ENCODE peak calls at places on chromosomes 6 and 20, in eight cellular contexts. I is neural progenitor cell, H is ovary, S is heart left ventricle, Z is testis, A is esophagus squamous epithelium, U is osteoblast, K is fibroblast of mammary gland. G is an unnamed sample.

GRCh38 chr6:129264480-129265045 is 381.6 kb downstream of the LAMA2 start:
- DNase-seq in I (no peak), H (no peak), S (no peak), Z (no peak), A (no peak), U (no peak), K (no peak), G (no peak)

GRCh38 chr6:109762769-109763450 is 71.8 kb downstream of the FIG4 start:
- DNase-seq in I (no peak), H (no peak), S (no peak), Z (no peak), A (no peak), U (no peak), K (no peak), G (no peak)

GRCh38 chr6:99943846-99944245 is 50.2 kb downstream of the MCHR2 start:
- DNase-seq in I (peak), H (no peak), S (no peak), Z (no peak), A (no peak), U (no peak), K (no peak), G (no peak)

GRCh38 chr6:38776515-38776914 is 61.4 kb downstream of the DNAH8 start:
- DNase-seq in I (no peak), H (no peak), S (no peak), Z (no peak), A (no peak), U (peak), K (peak), G (peak)

GRCh38 chr20:17863209-17863576 is 105.4 kb downstream of the SNX5 start:
- DNase-seq in I (no peak), H (no peak), S (no peak), Z (no peak), A (no peak), U (no peak), K (no peak), G (no peak)

GRCh38 chr6:167429353-167429752 is 104.5 kb downstream of the TTLL2 start:
- DNase-seq in I (no peak), H (no peak), S (no peak), Z (no peak), A (no peak), U (no peak), K (no peak), G (no peak)

GRCh38 chr6:147345902-147346301 is 141.7 kb downstream of the STXBP5 start:
- DNase-seq in I (no peak), H (no peak), S (no peak), Z (no peak), A (no peak), U (no peak), K (no peak), G (no peak)

GRCh38 chr20:31666258-31667042 is 28.7 kb downstream of the COX4I2 start:
- DNase-seq in I (peak), H (no peak), S (peak), Z (peak), A (no peak), U (no peak), K (peak), G (no peak)

GRCh38 chr6:31042801-31043200 is 32.5 kb downstream of the MUC22 start:
- DNase-seq in I (peak), H (no peak), S (peak), Z (peak), A (no peak), U (peak), K (peak), G (peak)

GRCh38 chr6:127300411-127300810 is 33.7 kb downstream of the RNF146 start:
- DNase-seq in I (peak), H (no peak), S (no peak), Z (no peak), A (no peak), U (peak), K (peak), G (peak)

GRCh38 chr6:119261944-119262284 is 87.6 kb downstream of the MAN1A1 start:
- DNase-seq in I (no peak), H (no peak), S (no peak), Z (no peak), A (no peak), U (no peak), K (no peak), G (no peak)

GRCh38 chr20:12970372-12970821 is 38.4 kb upstream of the SPTLC3 start:
- DNase-seq in I (peak), H (no peak), S (no peak), Z (peak), A (no peak), U (peak), K (peak), G (peak)

GRCh38 chr20:45893831-45894230 is 2.7 kb downstream of the CTSA start:
- DNase-seq in I (no peak), H (no peak), S (no peak), Z (no peak), A (no peak), U (peak), K (no peak), G (no peak)
- TF ChIP-seq CTCF in I (no peak), H (no peak), S (no peak), Z (no peak), A (no peak), U (no peak), K (no peak), G (no peak)

DNA sequence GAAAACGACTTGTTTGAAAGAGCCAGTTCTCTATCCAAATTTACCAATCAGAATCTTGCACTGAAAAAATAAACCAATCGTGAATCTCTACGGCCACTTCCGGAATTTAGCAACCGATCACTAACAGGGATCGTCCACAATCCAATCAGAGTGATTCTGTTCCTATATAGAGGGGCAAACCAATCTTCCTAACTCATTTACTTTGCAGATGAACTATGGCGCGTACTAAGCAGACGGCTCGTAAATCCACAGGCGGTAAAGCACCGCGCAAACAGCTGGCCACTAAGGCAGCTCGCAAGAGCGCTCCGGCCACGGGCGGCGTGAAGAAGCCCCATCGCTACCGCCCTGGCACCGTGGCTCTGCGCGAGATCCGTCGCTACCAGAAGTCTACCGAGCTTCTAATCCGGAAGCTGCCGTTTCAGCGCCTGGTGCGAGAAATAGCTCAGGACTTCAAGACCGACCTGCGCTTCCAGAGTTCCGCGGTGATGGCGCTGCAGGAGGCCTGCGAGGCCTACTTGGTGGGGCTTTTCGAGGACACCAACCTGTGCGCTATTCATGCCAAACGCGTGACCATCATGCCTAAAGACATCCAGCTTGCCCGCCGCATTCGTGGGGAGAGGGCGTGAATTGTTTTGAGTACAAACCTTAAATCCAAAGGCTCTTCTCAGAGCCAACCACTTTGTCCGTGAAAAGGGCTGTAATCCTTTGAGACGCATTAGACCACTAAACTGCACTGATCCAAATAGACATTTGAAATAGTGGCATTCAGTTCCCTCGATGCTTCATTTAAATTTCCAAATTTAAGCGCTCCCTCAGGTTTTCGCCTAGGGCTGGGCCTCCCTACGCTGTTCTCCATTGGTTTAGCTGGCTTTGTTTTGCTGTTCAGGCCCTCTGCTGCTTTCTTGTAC is 138.0 kb downstream of the HFE start:
- DNase-seq in I (peak), H (peak), S (no peak), Z (no peak), A (no peak), U (peak), K (peak), G (peak)
- H3K4me3 ChIP-seq in I (peak), H (peak), S (peak), Z (peak), A (peak), U (peak), K (peak), G (peak)

GRCh38 chr20:10647471-10647870 is 26.3 kb downstream of the JAG1 start:
- DNase-seq in I (peak), H (no peak), S (no peak), Z (no peak), A (no peak), U (no peak), K (peak), G (peak)
- TF ChIP-seq CTCF in I (peak), H (no peak), S (no peak), Z (no peak), A (no peak), U (peak), K (peak), G (no peak)

GRCh38 chr6:148508401-148509151 is 165.9 kb downstream of the SASH1 start:
- DNase-seq in I (peak), H (no peak), S (no peak), Z (no peak), A (no peak), U (no peak), K (peak), G (peak)
- H3K4me3 ChIP-seq in I (peak), H (peak), S (peak), Z (peak), A (peak), U (peak), K (peak), G (peak)

GRCh38 chr6:101397199-101397598 is 3.7 kb downstream of the GRIK2 start:
- DNase-seq in I (peak), H (no peak), S (no peak), Z (no peak), A (no peak), U (no peak), K (peak), G (peak)
- TF ChIP-seq CTCF in I (peak), H (no peak), S (no peak), Z (no peak), A (no peak), U (no peak), K (peak), G (no peak)

DNA sequence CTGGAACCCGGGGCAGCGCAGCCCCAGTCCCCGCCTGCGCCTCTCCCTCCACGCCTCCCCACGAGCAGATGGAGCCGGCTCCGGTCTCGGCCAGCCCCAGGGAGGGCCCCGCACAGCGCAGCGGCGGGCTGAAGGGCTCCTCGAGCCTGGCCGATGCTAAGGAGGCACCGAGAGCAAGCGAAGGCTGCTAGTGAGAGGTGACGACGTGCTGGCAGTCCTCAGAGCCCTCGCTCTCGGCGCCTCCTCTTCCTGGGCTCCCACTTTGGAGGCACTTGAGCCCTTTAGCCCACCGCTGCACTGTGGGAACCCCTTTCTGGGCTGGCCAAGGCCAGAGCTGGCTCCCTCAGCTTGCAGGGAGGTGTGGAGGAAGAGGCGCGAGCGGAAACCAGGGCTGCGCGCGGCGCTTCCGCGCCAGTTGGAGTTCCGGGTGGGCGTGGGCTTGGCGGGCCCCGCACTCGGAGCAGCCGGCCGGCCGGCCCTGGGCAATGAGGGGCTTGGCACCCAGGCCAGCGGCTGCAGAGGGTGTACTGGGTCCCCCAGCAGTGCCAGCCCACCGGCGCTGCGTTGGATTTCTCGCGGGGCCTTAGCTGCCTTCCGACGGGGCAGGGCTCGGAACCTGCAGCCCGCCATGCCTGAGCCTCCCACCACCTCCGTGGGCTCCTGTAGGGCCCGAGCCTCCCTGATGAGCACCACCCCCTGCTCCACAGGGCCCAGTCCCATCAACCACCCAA is 2.5 kb upstream of the TMEM14C start:
- DNase-seq in I (no peak), H (peak), S (peak), Z (peak), A (no peak), U (no peak), K (peak), G (no peak)
- H3K4me3 ChIP-seq in I (no peak), H (peak), S (peak), Z (peak), A (peak), U (peak), K (peak), G (peak)

GRCh38 chr6:130282234-130282995 is 59.7 kb upstream of the SAMD3 start:
- DNase-seq in I (peak), H (no peak), S (no peak), Z (peak), A (no peak), U (no peak), K (peak), G (peak)
- TF ChIP-seq CTCF in I (peak), H (no peak), S (no peak), Z (peak), A (no peak), U (peak), K (peak), G (peak)

DNA sequence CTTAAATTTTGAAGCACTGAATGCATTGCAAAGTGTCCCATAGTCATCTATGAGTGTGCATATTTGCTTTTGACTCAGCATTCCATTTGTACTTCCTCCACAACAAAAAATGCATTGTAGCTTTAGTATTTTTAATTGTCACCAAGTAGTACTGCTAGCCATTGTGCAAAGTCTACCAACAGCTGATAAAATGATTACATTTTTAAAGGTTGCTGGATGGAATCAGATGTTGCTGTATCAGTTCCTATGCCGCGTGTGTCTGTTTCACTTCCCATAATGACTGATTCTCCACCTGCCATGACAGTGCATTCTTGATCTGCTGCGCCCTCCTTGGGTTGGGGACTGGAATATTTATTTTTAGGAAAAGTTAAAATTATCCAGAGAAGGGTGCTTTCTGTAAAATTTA is 41.2 kb downstream of the SLX4IP start:
- DNase-seq in I (no peak), H (no peak), S (no peak), Z (peak), A (no peak), U (peak), K (peak), G (peak)
- H3K4me3 ChIP-seq in I (no peak), H (no peak), S (no peak), Z (no peak), A (no peak), U (no peak), K (no peak), G (no peak)